ENCODE peak calls at places on chromosomes 1 and 21, in four cellular contexts. Q is endothelial cell, N is left ventricle myocardium inferior, V is thoracic aorta. T is an unnamed sample.
A peak's percentile ranks its signal among the peaks of the same experiment; 100 is the strongest.

GRCh38 chr21:41879190-41879998 is at the start of gene PRDM15:
- DNase-seq in N (peak; percentile 86), Q (peak; percentile 84), V (peak; percentile 24), T (peak; percentile 50)

GRCh38 chr1:16617101-16617727 is 3.9 kb upstream of the NBPF1 start:
- DNase-seq in Q (peak; percentile 16), N (no peak), V (no peak), T (no peak)

GRCh38 chr1:98839840-98840239 is 164.8 kb downstream of the PLPPR5 start:
- DNase-seq in N (no peak), Q (no peak), V (no peak), T (no peak)

GRCh38 chr1:167054946-167055630 is 35.1 kb downstream of the GPA33 start:
- DNase-seq in N (no peak), V (no peak), Q (no peak), T (no peak)

GRCh38 chr1:205480349-205481278 is 23.9 kb upstream of the CDK18 start:
- DNase-seq in V (no peak), Q (no peak), N (no peak), T (no peak)

GRCh38 chr21:31531967-31532366 is 127.5 kb upstream of the SOD1 start:
- DNase-seq in V (no peak), Q (no peak), N (no peak), T (no peak)

GRCh38 chr1:31239653-31240241 is at the start of gene NKAIN1:
- DNase-seq in V (no peak), Q (peak; percentile 45), N (no peak), T (no peak)

GRCh38 chr1:12531169-12531479 is 86.9 kb downstream of the DHRS3 start:
- DNase-seq in N (no peak), Q (no peak), V (no peak), T (no peak)

GRCh38 chr1:179105393-179105792 is 23.5 kb downstream of the TOR3A start:
- DNase-seq in V (no peak), N (no peak), Q (no peak), T (no peak)

GRCh38 chr1:206023682-206024081 is at the start of gene CTSE:
- DNase-seq in Q (no peak), N (no peak), V (no peak), T (no peak)

GRCh38 chr1:220113136-220113695 is 19.3 kb downstream of the IARS2 start:
- DNase-seq in V (no peak), Q (no peak), N (no peak), T (no peak)

GRCh38 chr1:36161656-36162531 is 5.9 kb downstream of the MAP7D1 start:
- DNase-seq in V (no peak), Q (no peak), N (no peak), T (no peak)

GRCh38 chr1:36765785-36766300 is 268.5 kb downstream of the GRIK3 start:
- DNase-seq in V (no peak), N (no peak), Q (no peak), T (no peak)

GRCh38 chr1:200714504-200715187 is 24.0 kb upstream of the CAMSAP2 start:
- DNase-seq in V (no peak), Q (no peak), N (no peak), T (no peak)

GRCh38 chr1:178107823-178108222 is 13.9 kb downstream of the RASAL2 start:
- DNase-seq in V (no peak), N (no peak), Q (no peak), T (no peak)

GRCh38 chr1:223622132-223622842 is 43.2 kb downstream of the CAPN8 start:
- DNase-seq in N (no peak), V (no peak), Q (no peak), T (no peak)

GRCh38 chr1:15155760-15156743 is 2.5 kb downstream of the TMEM51 start:
- DNase-seq in N (no peak), Q (no peak), V (no peak), T (no peak)

GRCh38 chr1:209895709-209896108 is 42.3 kb upstream of the SYT14 start:
- DNase-seq in N (no peak), V (no peak), Q (no peak), T (no peak)

GRCh38 chr21:21690068-21690665 is 692.0 kb downstream of the NCAM2 start:
- DNase-seq in V (no peak), N (no peak), Q (no peak), T (no peak)

DNA sequence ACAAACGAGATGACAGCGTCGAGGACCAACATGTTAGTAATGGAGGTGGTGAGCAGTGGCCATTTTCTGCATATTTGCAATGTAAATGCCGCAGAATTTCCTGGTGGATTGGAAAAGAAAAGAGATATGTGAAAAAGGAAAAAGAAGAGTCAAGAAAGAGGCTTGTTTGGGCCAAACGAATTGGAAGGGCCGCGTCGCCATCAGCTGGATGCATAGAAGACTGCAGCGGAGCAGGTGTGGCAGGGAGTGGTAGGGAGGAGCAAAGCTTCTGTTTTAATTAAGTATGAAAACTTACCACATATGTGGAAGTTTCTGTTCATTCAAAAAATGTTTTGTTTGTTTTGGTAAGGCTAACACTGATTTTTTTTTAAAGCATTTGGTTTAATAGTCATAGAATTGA is 690.7 kb downstream of the NCAM2 start:
- DNase-seq in V (no peak), Q (peak; percentile 31), N (no peak), T (no peak)
- TF ChIP-seq CTCF in V (no peak), Q (no peak), N (peak; percentile 35), T (no peak)

GRCh38 chr1:248611883-248612282 is 14.4 kb upstream of the OR2T10 start:
- DNase-seq in Q (no peak), N (no peak), V (no peak), T (no peak)
- TF ChIP-seq CTCF in Q (no peak), N (no peak), V (no peak), T (no peak)

DNA sequence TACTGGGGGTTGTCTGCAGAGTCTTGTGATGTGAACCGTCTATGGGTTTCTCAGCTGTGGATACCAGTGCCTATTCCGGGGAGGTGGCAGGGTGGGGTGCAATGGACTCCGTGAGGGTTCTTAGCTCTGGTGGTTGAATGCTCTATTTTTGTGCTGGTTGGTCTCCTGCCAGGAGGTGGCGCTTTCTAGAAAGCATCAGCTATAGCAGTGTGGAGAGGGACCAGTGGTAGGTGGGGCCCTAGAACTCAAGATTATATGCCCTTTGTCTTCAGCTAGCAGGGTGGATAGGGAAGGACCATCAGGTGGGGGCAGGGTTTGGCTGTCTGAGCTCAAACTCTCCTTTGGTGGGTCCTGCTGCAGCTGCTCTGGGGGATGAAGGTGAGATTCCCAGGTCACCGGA is 127.3 kb upstream of the PLD5 start:
- DNase-seq in V (no peak), Q (peak; percentile 66), N (no peak), T (no peak)
- TF ChIP-seq CTCF in V (no peak), Q (peak; percentile 50), N (peak; percentile 23), T (no peak)

GRCh38 chr1:164510435-164510834 is 48.5 kb upstream of the PBX1 start:
- DNase-seq in N (no peak), Q (no peak), V (no peak), T (no peak)
- TF ChIP-seq CTCF in N (peak; percentile 12), Q (no peak), V (no peak), T (no peak)

GRCh38 chr1:45640293-45640692 is 16.4 kb upstream of the CCDC17 start:
- DNase-seq in N (no peak), Q (no peak), V (no peak), T (no peak)
- TF ChIP-seq CTCF in N (no peak), Q (no peak), V (no peak), T (no peak)

GRCh38 chr1:21372383-21372782 is 67.6 kb upstream of the NBPF3 start:
- DNase-seq in V (no peak), N (no peak), Q (no peak), T (no peak)

GRCh38 chr1:21365036-21365435 is 74.8 kb upstream of the ECE1 start:
- DNase-seq in N (no peak), Q (no peak), V (no peak), T (no peak)

GRCh38 chr1:21366288-21366687 is 73.6 kb upstream of the NBPF3 start:
- DNase-seq in Q (no peak), V (no peak), N (no peak), T (no peak)

GRCh38 chr1:21369905-21370304 is 70.0 kb upstream of the NBPF3 start:
- DNase-seq in N (no peak), Q (no peak), V (no peak), T (no peak)

DNA sequence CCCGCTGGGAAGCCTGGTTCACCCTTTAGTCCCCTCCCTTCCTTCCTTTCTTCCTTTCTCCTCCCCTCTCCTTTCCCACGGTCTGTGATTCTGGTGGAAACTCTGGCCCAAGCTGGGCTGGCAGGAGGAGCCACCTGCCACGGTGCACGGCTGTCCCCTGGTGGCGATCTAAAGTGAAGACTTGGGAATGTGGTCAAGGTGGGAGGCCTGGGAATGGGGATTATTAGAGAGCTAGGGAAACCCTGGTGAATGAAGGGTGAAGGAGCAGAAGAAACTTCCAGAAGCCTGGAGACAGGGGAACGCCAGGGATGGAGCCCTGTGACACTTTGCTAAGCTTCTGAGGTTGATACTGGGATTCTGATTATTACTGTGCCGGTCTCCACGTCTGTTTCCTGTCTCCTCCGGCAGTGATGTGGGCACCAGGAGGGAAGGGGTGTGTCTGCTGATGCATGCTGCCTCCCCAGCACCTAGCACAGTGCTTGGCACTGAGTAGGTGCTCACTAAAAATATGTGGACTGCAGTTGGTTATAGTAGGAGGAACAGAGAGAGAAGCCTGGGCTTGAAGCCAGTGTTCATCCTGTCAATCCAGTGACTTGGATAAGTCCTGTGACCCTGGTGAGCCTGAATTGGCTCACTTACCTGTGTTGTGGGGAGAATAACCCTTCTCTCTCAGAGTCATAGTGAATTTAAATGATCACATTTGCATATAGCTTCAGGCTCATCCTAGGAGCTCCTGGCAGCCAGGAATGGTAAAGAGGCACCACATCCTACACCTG is 71.2 kb upstream of the NBPF3 start:
- DNase-seq in Q (peak; percentile 82), N (peak; percentile 76), V (peak; percentile 46), T (peak; percentile 45)
- TF ChIP-seq CTCF in Q (peak; percentile 70), N (peak; percentile 100), V (peak; percentile 99), T (no peak)

GRCh38 chr1:156681196-156681595 is 4.0 kb upstream of the NES start:
- DNase-seq in N (no peak), Q (no peak), V (no peak), T (no peak)
- TF ChIP-seq CTCF in N (no peak), Q (no peak), V (no peak), T (no peak)

DNA sequence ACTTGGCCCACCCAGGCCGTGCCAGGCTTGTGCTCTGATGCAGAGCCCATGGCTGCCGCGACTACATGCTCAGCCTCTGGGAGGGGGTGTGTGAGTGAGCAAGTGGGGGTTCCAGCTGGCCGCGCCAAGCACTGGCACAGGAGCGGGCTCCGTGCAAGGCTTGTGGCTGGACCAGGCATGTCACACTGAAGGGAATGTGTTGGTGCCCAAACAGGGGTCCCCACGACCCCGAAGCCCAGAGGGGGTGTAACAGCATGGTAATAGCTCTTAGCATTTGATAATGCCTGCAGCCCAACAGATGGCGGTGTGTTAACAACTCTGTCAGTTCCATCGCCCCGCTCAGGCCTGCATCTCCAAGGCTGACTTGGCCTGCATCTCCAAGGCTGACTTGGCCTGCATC is 38.3 kb upstream of the CD46 start:
- DNase-seq in N (no peak), V (no peak), Q (no peak), T (no peak)
- TF ChIP-seq CTCF in N (no peak), V (no peak), Q (no peak), T (no peak)